ENCODE peak calls at places on chromosomes 2 and 18, in six cellular contexts. K is cardiac muscle cell, M is NCI-H1048, F is posterior cingulate gyrus, U is GM18507, I is fibroblast of lung. L is an unnamed sample.

GRCh38 chr18:62420151-62420512 is 95.0 kb downstream of the TNFRSF11A start:
- DNase-seq in K (peak), M (no peak), F (no peak), U (no peak), I (peak), L (no peak)

GRCh38 chr2:152037711-152038110 is 61.1 kb downstream of the CACNB4 start:
- DNase-seq in K (no peak), M (no peak), F (peak), U (no peak), I (no peak), L (no peak)

GRCh38 chr18:293557-293956 is 25.7 kb upstream of the THOC1 start:
- DNase-seq in K (peak), M (no peak), F (no peak), U (no peak), I (peak), L (no peak)

GRCh38 chr18:8348051-8348450 is 261.2 kb upstream of the RAB12 start:
- DNase-seq in K (no peak), M (no peak), F (no peak), U (no peak), I (no peak), L (no peak)

GRCh38 chr2:217650229-217650628 is 352.6 kb downstream of the TNS1 start:
- DNase-seq in K (no peak), M (no peak), F (no peak), U (no peak), I (no peak), L (no peak)

GRCh38 chr2:54279385-54279784 is 23.4 kb upstream of the TSPYL6 start:
- DNase-seq in K (no peak), M (no peak), F (no peak), U (no peak), I (no peak), L (no peak)

GRCh38 chr2:240815761-240816583 is 4.0 kb downstream of the KIF1A start:
- DNase-seq in K (no peak), M (no peak), F (no peak), U (no peak), I (no peak), L (no peak)

GRCh38 chr2:164954954-164955701 is at the start of gene SLC38A11:
- DNase-seq in K (peak), M (no peak), F (peak), U (no peak), I (peak), L (no peak)

GRCh38 chr2:171986778-171987177 is 13.0 kb upstream of the METAP1D start:
- DNase-seq in K (no peak), M (no peak), F (no peak), U (no peak), I (no peak), L (no peak)

GRCh38 chr2:138147796-138148195 is 183.5 kb downstream of the HNMT start:
- DNase-seq in K (peak), M (no peak), F (no peak), U (no peak), I (no peak), L (no peak)

GRCh38 chr18:5298156-5298852 is 2.8 kb upstream of the ZBTB14 start:
- DNase-seq in K (no peak), M (no peak), F (no peak), U (no peak), I (no peak), L (no peak)

GRCh38 chr2:230866704-230867561 is 2.2 kb downstream of the ITM2C start:
- DNase-seq in K (peak), M (peak), F (peak), U (no peak), I (peak), L (peak)

GRCh38 chr2:238847841-238848565 is at the start of gene TWIST2:
- DNase-seq in K (peak), M (no peak), F (no peak), U (no peak), I (peak), L (no peak)

GRCh38 chr2:23541453-23542334 is 156.7 kb downstream of the KLHL29 start:
- DNase-seq in K (no peak), M (no peak), F (no peak), U (no peak), I (no peak), L (no peak)

GRCh38 chr2:27071990-27072830 is 756 bp upstream of the OST4 start:
- DNase-seq in K (peak), M (no peak), F (no peak), U (no peak), I (peak), L (no peak)

GRCh38 chr18:22607284-22607635 is 189.5 kb upstream of the CTAGE1 start:
- DNase-seq in K (no peak), M (no peak), F (no peak), U (no peak), I (no peak), L (no peak)

GRCh38 chr2:239075918-239076727 is 228.2 kb downstream of the TWIST2 start:
- DNase-seq in K (no peak), M (no peak), F (no peak), U (no peak), I (no peak), L (peak)

GRCh38 chr2:239804161-239805042 is 220.7 kb downstream of the NDUFA10 start:
- DNase-seq in K (no peak), M (no peak), F (no peak), U (no peak), I (no peak), L (no peak)

GRCh38 chr2:190809876-190810525 is 70.6 kb upstream of the GLS start:
- DNase-seq in K (no peak), M (no peak), F (no peak), U (no peak), I (no peak), L (no peak)

GRCh38 chr18:22728481-22729105 is 204.5 kb upstream of the RBBP8 start:
- DNase-seq in K (peak), M (no peak), F (no peak), U (no peak), I (peak), L (no peak)

GRCh38 chr18:22098563-22098989 is 70.8 kb upstream of the GATA6 start:
- DNase-seq in K (peak), M (no peak), F (no peak), U (no peak), I (peak), L (no peak)

GRCh38 chr2:151217343-151217742 is 44.3 kb downstream of the RBM43 start:
- DNase-seq in K (no peak), M (no peak), F (no peak), U (no peak), I (no peak), L (no peak)

GRCh38 chr2:10063566-10063965 is 16.6 kb downstream of the CYS1 start:
- DNase-seq in K (no peak), M (no peak), F (no peak), U (no peak), I (no peak), L (no peak)

GRCh38 chr2:150487537-150488429 is at the start of gene RND3:
- DNase-seq in K (peak), M (peak), F (peak), U (no peak), I (peak), L (peak)

GRCh38 chr2:165863816-165864221 is 69.8 kb upstream of the GALNT3 start:
- DNase-seq in K (no peak), M (no peak), F (peak), U (no peak), I (no peak), L (no peak)

GRCh38 chr2:72887032-72887835 is at the start of gene SPR:
- DNase-seq in K (peak), M (no peak), F (peak), U (no peak), I (peak), L (peak)

GRCh38 chr2:42944744-42945415 is 152.5 kb upstream of the HAAO start:
- DNase-seq in K (peak), M (no peak), F (no peak), U (no peak), I (peak), L (no peak)

GRCh38 chr2:28408764-28409599 is 16.3 kb downstream of the FOSL2 start:
- DNase-seq in K (peak), M (no peak), F (no peak), U (no peak), I (peak), L (no peak)

GRCh38 chr2:239329284-239329971 is 71.4 kb downstream of the HDAC4 start:
- DNase-seq in K (no peak), M (no peak), F (no peak), U (no peak), I (no peak), L (no peak)

GRCh38 chr18:60117321-60117720 is 217.5 kb downstream of the PMAIP1 start:
- DNase-seq in K (no peak), M (no peak), F (no peak), U (no peak), I (no peak), L (no peak)

GRCh38 chr2:14401838-14402237 is 230.7 kb upstream of the LRATD1 start:
- DNase-seq in K (no peak), M (no peak), F (no peak), U (no peak), I (no peak), L (no peak)

GRCh38 chr2:240134466-240134865 is 1.6 kb downstream of the COPS9 start:
- DNase-seq in K (no peak), M (no peak), F (no peak), U (no peak), I (no peak), L (no peak)